ENCODE peak calls at places on chromosomes 4 and X, in four cellular contexts. One of them, this sample, is unnamed. For H3K4me1, the result is how much of the 10 kb centered on the place peaks cover.

GRCh38 chr4:153440475-153440874 is 25.7 kb upstream of the TMEM131L start:
- DNase-seq in tibial artery: no peak
- DNase-seq in heart right ventricle: no peak
- DNase-seq in transverse colon: no peak
- DNase-seq in this sample: no peak

GRCh38 chrX:130091976-130092522 is 18.2 kb downstream of the ELF4 start:
- DNase-seq in tibial artery: no peak
- DNase-seq in heart right ventricle: peak
- DNase-seq in transverse colon: peak
- DNase-seq in this sample: no peak

GRCh38 chr4:152500798-152501434 is 35.0 kb downstream of the FBXW7 start:
- DNase-seq in tibial artery: no peak
- DNase-seq in heart right ventricle: no peak
- DNase-seq in transverse colon: peak
- DNase-seq in this sample: peak

GRCh38 chr4:59971952-59972351 is 1228.2 kb upstream of the ADGRL3 start:
- DNase-seq in tibial artery: no peak
- DNase-seq in heart right ventricle: no peak
- DNase-seq in transverse colon: no peak
- DNase-seq in this sample: no peak

GRCh38 chrX:19867411-19867732 is 20.0 kb downstream of the SH3KBP1 start:
- DNase-seq in tibial artery: no peak
- DNase-seq in heart right ventricle: no peak
- DNase-seq in transverse colon: no peak
- DNase-seq in this sample: no peak

GRCh38 chrX:2897311-2897689 is 31.8 kb downstream of the ARSD start:
- DNase-seq in tibial artery: no peak
- DNase-seq in heart right ventricle: no peak
- DNase-seq in transverse colon: no peak
- DNase-seq in this sample: no peak

GRCh38 chrX:49184294-49185061 is 1.7 kb downstream of the PRICKLE3 start:
- DNase-seq in tibial artery: peak
- DNase-seq in heart right ventricle: peak
- DNase-seq in transverse colon: peak
- DNase-seq in this sample: peak

GRCh38 chr4:126850286-126850685 is 782.5 kb upstream of the INTU start:
- DNase-seq in tibial artery: no peak
- DNase-seq in heart right ventricle: no peak
- DNase-seq in transverse colon: no peak
- DNase-seq in this sample: peak

GRCh38 chrX:137166591-137166990 is 132.8 kb upstream of the GPR101 start:
- DNase-seq in tibial artery: no peak
- DNase-seq in heart right ventricle: no peak
- DNase-seq in transverse colon: no peak
- DNase-seq in this sample: no peak

GRCh38 chr4:78951862-78952472 is 12.7 kb upstream of the PAQR3 start:
- DNase-seq in tibial artery: no peak
- DNase-seq in heart right ventricle: no peak
- DNase-seq in transverse colon: no peak
- DNase-seq in this sample: no peak

GRCh38 chrX:124098089-124098488 is 136.6 kb downstream of the STAG2 start:
- DNase-seq in tibial artery: no peak
- DNase-seq in heart right ventricle: no peak
- DNase-seq in transverse colon: no peak
- DNase-seq in this sample: peak

GRCh38 chr4:5993876-5994811 is 24.1 kb downstream of the C4orf50 start:
- DNase-seq in tibial artery: peak
- DNase-seq in heart right ventricle: no peak
- DNase-seq in transverse colon: no peak
- DNase-seq in this sample: no peak

GRCh38 chr4:136371231-136371630 is 1161.1 kb downstream of the PCDH18 start:
- DNase-seq in tibial artery: no peak
- DNase-seq in heart right ventricle: no peak
- DNase-seq in transverse colon: no peak
- DNase-seq in this sample: no peak

GRCh38 chr4:41120297-41121217 is 93.8 kb downstream of the APBB2 start:
- DNase-seq in tibial artery: peak
- DNase-seq in heart right ventricle: peak
- DNase-seq in transverse colon: peak
- DNase-seq in this sample: peak

GRCh38 chr4:111283066-111283677 is 660.3 kb upstream of the PITX2 start:
- DNase-seq in tibial artery: no peak
- DNase-seq in heart right ventricle: peak
- DNase-seq in transverse colon: peak
- DNase-seq in this sample: peak

GRCh38 chr4:84952776-84953175 is 13.7 kb downstream of the WDFY3 start:
- DNase-seq in tibial artery: no peak
- DNase-seq in heart right ventricle: no peak
- DNase-seq in transverse colon: no peak
- DNase-seq in this sample: peak

GRCh38 chr4:41318839-41319530 is 62.3 kb downstream of the UCHL1 start:
- DNase-seq in tibial artery: no peak
- DNase-seq in heart right ventricle: peak
- DNase-seq in transverse colon: no peak
- DNase-seq in this sample: peak

GRCh38 chr4:36159208-36159607 is 85.1 kb downstream of the ARAP2 start:
- DNase-seq in tibial artery: no peak
- DNase-seq in heart right ventricle: no peak
- DNase-seq in transverse colon: no peak
- DNase-seq in this sample: no peak

GRCh38 chr4:119207051-119207450 is 5.5 kb upstream of the USP53 start:
- DNase-seq in tibial artery: no peak
- DNase-seq in heart right ventricle: no peak
- DNase-seq in transverse colon: no peak
- DNase-seq in this sample: no peak

GRCh38 chr4:153083447-153083921 is 120.8 kb upstream of the TRIM2 start:
- DNase-seq in tibial artery: no peak
- DNase-seq in heart right ventricle: no peak
- DNase-seq in transverse colon: peak
- DNase-seq in this sample: peak

GRCh38 chr4:45294464-45294863 is 568.1 kb upstream of the GNPDA2 start:
- DNase-seq in tibial artery: no peak
- DNase-seq in heart right ventricle: no peak
- DNase-seq in transverse colon: no peak
- DNase-seq in this sample: no peak

GRCh38 chr4:7375427-7375826 is 59.3 kb downstream of the PSAPL1 start:
- DNase-seq in tibial artery: no peak
- DNase-seq in heart right ventricle: no peak
- DNase-seq in transverse colon: no peak
- DNase-seq in this sample: no peak

GRCh38 chr4:85509882-85510631 is 35.1 kb downstream of the ARHGAP24 start:
- DNase-seq in tibial artery: no peak
- DNase-seq in heart right ventricle: no peak
- DNase-seq in transverse colon: no peak
- DNase-seq in this sample: no peak

GRCh38 chr4:169774466-169775445 is 17.0 kb upstream of the HPF1 start:
- DNase-seq in tibial artery: no peak
- DNase-seq in heart right ventricle: peak
- DNase-seq in transverse colon: no peak
- DNase-seq in this sample: no peak

GRCh38 chrX:666762-667161 is 36.2 kb downstream of the SHOX start:
- DNase-seq in tibial artery: no peak
- DNase-seq in heart right ventricle: no peak
- DNase-seq in transverse colon: no peak
- DNase-seq in this sample: no peak

GRCh38 chrX:46547857-46548256 is 2.6 kb upstream of the ZNF674 start:
- DNase-seq in tibial artery: no peak
- DNase-seq in heart right ventricle: no peak
- DNase-seq in transverse colon: no peak
- DNase-seq in this sample: peak

GRCh38 chr4:148067307-148067916 is 335.5 kb downstream of the ARHGAP10 start:
- DNase-seq in tibial artery: no peak
- DNase-seq in heart right ventricle: no peak
- DNase-seq in transverse colon: no peak
- DNase-seq in this sample: no peak

GRCh38 chr4:40749717-40750460 is at the start of gene NSUN7:
- DNase-seq in tibial artery: peak
- DNase-seq in heart right ventricle: peak
- DNase-seq in transverse colon: peak
- DNase-seq in this sample: no peak

GRCh38 chr4:147826288-147826646 is 94.4 kb downstream of the ARHGAP10 start:
- DNase-seq in tibial artery: no peak
- DNase-seq in heart right ventricle: no peak
- DNase-seq in transverse colon: no peak
- DNase-seq in this sample: no peak

GRCh38 chr4:87130985-87131753 is 89.2 kb downstream of the KLHL8 start:
- DNase-seq in tibial artery: no peak
- DNase-seq in heart right ventricle: no peak
- DNase-seq in transverse colon: no peak
- DNase-seq in this sample: no peak

GRCh38 chrX:135453381-135453780 is 31.6 kb downstream of the SMIM10L2A start:
- DNase-seq in tibial artery: no peak
- DNase-seq in heart right ventricle: no peak
- DNase-seq in transverse colon: no peak
- DNase-seq in this sample: no peak

GRCh38 chrX:151359931-151360871 is 36.8 kb upstream of the VMA21 start:
- DNase-seq in tibial artery: no peak
- DNase-seq in heart right ventricle: peak
- DNase-seq in transverse colon: no peak
- DNase-seq in this sample: peak

GRCh38 chrX:15973941-15974340 is 119.3 kb upstream of the AP1S2 start:
- DNase-seq in tibial artery: peak
- DNase-seq in heart right ventricle: peak
- DNase-seq in transverse colon: no peak
- DNase-seq in this sample: no peak

GRCh38 chr4:107120661-107121060 is 84.5 kb upstream of the DKK2 start:
- DNase-seq in tibial artery: no peak
- DNase-seq in heart right ventricle: no peak
- DNase-seq in transverse colon: no peak
- DNase-seq in this sample: no peak
- H3K27ac ChIP-seq in tibial artery: peak
- H3K27ac ChIP-seq in heart right ventricle: peak
- H3K27ac ChIP-seq in transverse colon: no peak
- H3K27ac ChIP-seq in this sample: no peak

DNA sequence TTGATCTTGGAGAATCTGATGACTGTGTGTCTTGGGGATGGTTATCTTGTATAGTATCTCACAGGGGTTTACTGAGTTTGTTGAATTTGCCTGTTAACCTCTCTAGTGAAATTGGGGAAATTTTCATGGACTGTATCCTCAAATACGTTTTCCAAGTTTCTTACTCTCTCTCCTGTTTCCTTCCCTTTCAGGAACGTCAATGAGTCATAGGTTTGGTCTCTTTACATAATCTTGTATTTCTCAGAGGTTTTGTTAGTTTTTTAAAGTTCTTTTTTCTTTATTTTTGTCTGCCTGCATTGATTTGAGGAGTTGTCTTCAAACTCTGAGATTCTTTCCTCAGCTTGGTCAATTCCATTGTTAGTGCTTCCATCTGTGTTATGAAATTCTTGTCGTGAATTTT is 227.7 kb upstream of the GPRIN3 start:
- DNase-seq in tibial artery: no peak
- DNase-seq in heart right ventricle: no peak
- DNase-seq in transverse colon: no peak
- DNase-seq in this sample: no peak
- H3K4me1 ChIP-seq in tibial artery: under half
- H3K4me1 ChIP-seq in heart right ventricle: under half
- H3K4me1 ChIP-seq in transverse colon: under half
- H3K4me1 ChIP-seq in this sample: under half

DNA sequence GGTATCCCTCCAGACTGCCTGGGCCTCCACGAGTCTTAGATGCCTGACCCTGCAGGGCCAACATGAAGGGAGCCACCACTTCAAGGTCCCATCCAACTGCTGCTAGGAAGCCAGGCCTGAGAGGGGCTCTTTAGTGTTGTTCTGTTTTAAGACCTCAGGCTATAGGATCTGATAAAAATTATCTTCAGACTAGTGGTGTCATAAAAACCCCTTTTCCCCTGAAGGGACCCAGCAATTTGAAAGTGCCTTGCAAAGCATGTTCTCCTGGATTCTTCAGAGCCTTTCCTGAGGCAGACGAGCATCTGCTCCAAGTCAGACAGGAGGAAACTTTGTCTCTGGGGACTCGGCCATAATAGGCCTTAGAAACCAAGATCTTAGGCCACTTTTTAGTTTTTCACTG is 26.9 kb downstream of the TSPAN5 start:
- DNase-seq in tibial artery: no peak
- DNase-seq in heart right ventricle: no peak
- DNase-seq in transverse colon: no peak
- DNase-seq in this sample: no peak
- TF ChIP-seq CTCF in tibial artery: no peak
- TF ChIP-seq CTCF in heart right ventricle: no peak
- TF ChIP-seq CTCF in transverse colon: no peak
- TF ChIP-seq CTCF in this sample: no peak

GRCh38 chr4:181710143-181710542 is 533.1 kb upstream of the TENM3 start:
- DNase-seq in tibial artery: no peak
- DNase-seq in heart right ventricle: no peak
- DNase-seq in transverse colon: no peak
- DNase-seq in this sample: no peak
- H3K27ac ChIP-seq in tibial artery: no peak
- H3K27ac ChIP-seq in heart right ventricle: no peak
- H3K27ac ChIP-seq in transverse colon: no peak
- H3K27ac ChIP-seq in this sample: no peak